ENCODE peak calls at places on chromosome 7, in five cellular contexts. M is fibroblast of lung, P is body of pancreas, Q is ascending aorta, U is PC-9. X is an unnamed sample. For H3K36me3, the result is how much of the 10 kb centered on the place peaks cover.

GRCh38 chr7:336810-337566 is 47.0 kb downstream of the FOXL3 start:
- DNase-seq in M (no peak), P (peak), Q (no peak), U (no peak), X (no peak)

GRCh38 chr7:43869898-43870240 is 552 bp upstream of the MRPS24 start:
- DNase-seq in M (peak), P (no peak), Q (peak), U (peak), X (no peak)

GRCh38 chr7:134473861-134474291 is 15.0 kb upstream of the AKR1B1 start:
- DNase-seq in M (peak), P (no peak), Q (no peak), U (peak), X (no peak)

GRCh38 chr7:155770186-155770585 is 42.1 kb downstream of the SHH start:
- DNase-seq in M (no peak), P (no peak), Q (no peak), U (no peak), X (no peak)

GRCh38 chr7:23700058-23700457 is 10.0 kb upstream of the STK31 start:
- DNase-seq in M (no peak), P (no peak), Q (no peak), U (no peak), X (no peak)

GRCh38 chr7:141700291-141700847 is 1.6 kb downstream of the DENND11 start:
- DNase-seq in M (no peak), P (no peak), Q (no peak), U (no peak), X (no peak)

GRCh38 chr7:140672382-140673062 is at the start of gene ADCK2:
- DNase-seq in M (no peak), P (peak), Q (peak), U (peak), X (peak)

GRCh38 chr7:157605638-157606037 is 268.8 kb downstream of the DNAJB6 start:
- DNase-seq in M (no peak), P (no peak), Q (no peak), U (no peak), X (no peak)

GRCh38 chr7:69743436-69743835 is 145.2 kb downstream of the AUTS2 start:
- DNase-seq in M (no peak), P (no peak), Q (no peak), U (no peak), X (no peak)

GRCh38 chr7:12570148-12570528 is 382 bp upstream of the SCIN start:
- DNase-seq in M (no peak), P (peak), Q (no peak), U (peak), X (no peak)

GRCh38 chr7:47482013-47482761 is 99.7 kb downstream of the TNS3 start:
- DNase-seq in M (peak), P (peak), Q (peak), U (peak), X (no peak)

DNA sequence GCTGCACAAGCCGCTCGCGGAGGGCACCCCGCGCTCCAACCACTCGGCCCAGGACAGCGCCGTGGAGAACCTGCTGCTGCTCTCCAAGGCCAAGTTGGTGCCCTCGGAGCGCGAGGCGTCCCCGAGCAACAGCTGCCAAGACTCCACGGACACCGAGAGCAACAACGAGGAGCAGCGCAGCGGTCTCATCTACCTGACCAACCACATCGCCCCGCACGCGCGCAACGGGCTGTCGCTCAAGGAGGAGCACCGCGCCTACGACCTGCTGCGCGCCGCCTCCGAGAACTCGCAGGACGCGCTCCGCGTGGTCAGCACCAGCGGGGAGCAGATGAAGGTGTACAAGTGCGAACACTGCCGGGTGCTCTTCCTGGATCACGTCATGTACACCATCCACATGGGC is 50.0 kb downstream of the FIGNL1 start:
- DNase-seq in M (no peak), P (no peak), Q (no peak), U (no peak), X (no peak)
- H3K36me3 ChIP-seq in M (under half), P (under half), Q (under half), U (under half), X (under half)

GRCh38 chr7:50531401-50531906 is 33.8 kb downstream of the DDC start:
- DNase-seq in M (peak), P (peak), Q (no peak), U (peak), X (no peak)
- H3K27ac ChIP-seq in M (no peak), P (peak), Q (no peak), U (peak), X (no peak)

GRCh38 chr7:130141161-130141857 is 63.9 kb downstream of the TMEM209 start:
- DNase-seq in M (peak), P (peak), Q (no peak), U (no peak), X (peak)
- H3K4me3 ChIP-seq in M (peak), P (peak), Q (peak), U (no peak), X (peak)

GRCh38 chr7:152180048-152180447 is 154.6 kb downstream of the GALNT11 start:
- DNase-seq in M (no peak), P (no peak), Q (no peak), U (no peak), X (no peak)
- H3K36me3 ChIP-seq in M (under half), P (under half), Q (half or more), U (under half), X (half or more)

DNA sequence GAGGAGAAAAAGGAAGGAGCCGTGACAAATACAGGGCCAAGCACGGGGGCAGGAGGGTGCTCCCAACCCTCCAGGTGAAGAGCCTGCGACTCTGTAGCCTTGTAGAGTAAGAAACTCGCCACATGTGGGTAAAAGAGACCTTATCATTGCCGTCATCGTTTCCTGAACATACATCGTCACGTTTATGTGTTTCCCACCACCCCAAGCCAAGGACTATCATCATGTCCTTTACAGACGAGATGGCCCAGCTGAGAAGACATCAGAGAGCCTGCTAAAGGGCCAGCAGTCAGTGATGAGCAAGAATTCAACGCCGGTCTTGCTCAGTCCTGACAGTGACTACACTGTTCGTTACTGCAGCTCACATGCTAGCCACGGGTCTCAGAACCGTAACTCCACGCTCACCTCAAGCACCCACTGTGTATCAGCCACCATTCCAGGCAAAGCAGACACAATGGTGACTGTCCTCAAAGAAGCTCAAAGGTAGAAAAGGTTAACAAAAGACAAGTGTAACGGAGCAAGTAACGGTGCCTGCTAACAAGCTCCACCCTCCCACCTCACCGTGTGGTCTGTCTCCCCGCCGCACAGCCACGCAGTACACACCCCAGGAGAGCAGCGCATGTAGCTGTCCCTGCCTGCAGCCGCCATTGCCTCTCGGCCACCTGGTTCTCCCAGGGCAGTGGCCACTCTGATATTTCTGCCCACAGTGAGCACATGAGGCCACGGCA is 147.8 kb downstream of the MAD1L1 start:
- DNase-seq in M (no peak), P (no peak), Q (no peak), U (no peak), X (no peak)
- H3K27ac ChIP-seq in M (no peak), P (no peak), Q (no peak), U (no peak), X (no peak)

X was measured in left ventricle myocardium inferior.